ENCODE peak calls at places on chromosomes 3 and 15, in four cellular contexts. O is breast epithelium, L is GM12864, Z is nephron progenitor cell. C is an unnamed sample.

GRCh38 chr3:90056633-90057032 is 949.2 kb downstream of the EPHA3 start:
- DNase-seq in L (no peak), Z (no peak), O (no peak), C (no peak)

GRCh38 chr3:196868297-196868661 is 559 bp downstream of the SENP5 start:
- DNase-seq in Z (peak; percentile 56), O (no peak), L (no peak), C (peak; percentile 28)

GRCh38 chr15:78208887-78209645 is 25.3 kb downstream of the ACSBG1 start:
- DNase-seq in L (no peak), O (peak; percentile 49), Z (no peak), C (no peak)

GRCh38 chr15:101184830-101185229 is 67.0 kb downstream of the CHSY1 start:
- DNase-seq in O (no peak), Z (no peak), L (no peak), C (no peak)

GRCh38 chr3:11582123-11582968 is 61.4 kb downstream of the VGLL4 start:
- DNase-seq in Z (peak; percentile 56), O (peak; percentile 78), L (no peak), C (no peak)

GRCh38 chr3:101170047-101170771 is 150.2 kb downstream of the IMPG2 start:
- DNase-seq in Z (no peak), L (no peak), O (no peak), C (no peak)

GRCh38 chr15:50251638-50252182 is 13.8 kb downstream of the HDC start:
- DNase-seq in O (no peak), Z (no peak), L (no peak), C (no peak)

GRCh38 chr3:106860182-106860581 is 517.1 kb upstream of the CCDC54 start:
- DNase-seq in O (no peak), L (no peak), Z (no peak), C (no peak)

GRCh38 chr3:48656841-48657281 is 5.8 kb downstream of the CELSR3 start:
- DNase-seq in L (no peak), Z (no peak), O (no peak), C (no peak)

GRCh38 chr3:165892565-165892964 is 55.3 kb upstream of the BCHE start:
- DNase-seq in Z (no peak), L (no peak), O (no peak), C (no peak)

GRCh38 chr3:12471228-12471627 is 13.1 kb upstream of the TSEN2 start:
- DNase-seq in Z (no peak), L (no peak), O (no peak), C (no peak)

GRCh38 chr3:79881431-79881830 is 113.6 kb upstream of the ROBO1 start:
- DNase-seq in L (no peak), O (no peak), Z (no peak), C (no peak)

GRCh38 chr15:39624806-39625205 is 43.9 kb downstream of the THBS1 start:
- DNase-seq in L (no peak), O (peak; percentile 60), Z (no peak), C (peak; percentile 36)

GRCh38 chr15:79595271-79595670 is 163.1 kb downstream of the MINAR1 start:
- DNase-seq in O (no peak), L (no peak), Z (no peak), C (no peak)

GRCh38 chr15:26128611-26129140 is 265.5 kb upstream of the ATP10A start:
- DNase-seq in O (no peak), Z (no peak), L (no peak), C (no peak)

DNA sequence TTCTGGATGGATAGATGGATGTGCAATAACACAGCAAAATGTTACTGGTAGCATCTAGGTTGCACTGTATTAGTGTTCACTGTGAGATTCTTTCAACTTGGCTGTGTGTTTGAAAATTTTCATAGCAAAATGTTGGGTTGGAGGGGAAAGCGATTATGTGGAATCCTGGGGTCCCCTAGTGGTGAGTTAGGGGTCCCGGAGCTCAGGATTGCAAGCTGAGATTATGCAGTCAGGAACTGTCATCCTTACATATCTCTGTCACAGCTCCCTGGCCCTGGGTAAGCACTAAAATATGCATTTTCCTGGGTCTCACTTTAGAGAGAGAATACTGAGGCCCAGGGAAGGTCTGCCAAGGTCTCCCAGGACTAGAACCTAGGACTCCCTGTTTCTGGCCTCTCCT is 77.2 kb downstream of the CEMIP start:
- DNase-seq in O (no peak), L (no peak), Z (no peak), C (no peak)
- TF ChIP-seq CTCF in O (no peak), L (peak; percentile 26), Z (peak; percentile 46), C (no peak)

GRCh38 chr15:99312794-99313193 is 61.5 kb downstream of the LRRC28 start:
- DNase-seq in O (no peak), L (no peak), Z (no peak), C (no peak)

GRCh38 chr15:99310745-99311144 is 59.5 kb downstream of the LRRC28 start:
- DNase-seq in Z (no peak), L (no peak), O (no peak), C (no peak)

GRCh38 chr15:99312228-99312627 is 60.9 kb downstream of the LRRC28 start:
- DNase-seq in Z (no peak), L (no peak), O (no peak), C (no peak)

GRCh38 chr15:99320374-99321215 is 69.3 kb downstream of the LRRC28 start:
- DNase-seq in O (no peak), Z (no peak), L (no peak), C (no peak)

GRCh38 chr15:99315636-99316035 is 64.4 kb downstream of the LRRC28 start:
- DNase-seq in O (no peak), Z (no peak), L (no peak), C (no peak)
- TF ChIP-seq CTCF in O (no peak), Z (no peak), L (no peak), C (no peak)

GRCh38 chr3:129594907-129595390 is 11.5 kb downstream of the PLXND1 start:
- DNase-seq in O (no peak), Z (no peak), L (no peak), C (no peak)

GRCh38 chr3:129597792-129598381 is 8.6 kb downstream of the PLXND1 start:
- DNase-seq in Z (no peak), O (no peak), L (no peak), C (no peak)

GRCh38 chr3:129597087-129597791 is 9.2 kb downstream of the PLXND1 start:
- DNase-seq in L (no peak), O (no peak), Z (peak; percentile 60), C (no peak)

GRCh38 chr3:129595544-129596193 is 10.8 kb downstream of the PLXND1 start:
- DNase-seq in L (no peak), O (no peak), Z (no peak), C (no peak)

GRCh38 chr3:129596194-129597086 is 10.0 kb downstream of the PLXND1 start:
- DNase-seq in L (no peak), O (peak; percentile 78), Z (peak; percentile 68), C (no peak)
- TF ChIP-seq CTCF in L (no peak), O (no peak), Z (no peak), C (no peak)

DNA sequence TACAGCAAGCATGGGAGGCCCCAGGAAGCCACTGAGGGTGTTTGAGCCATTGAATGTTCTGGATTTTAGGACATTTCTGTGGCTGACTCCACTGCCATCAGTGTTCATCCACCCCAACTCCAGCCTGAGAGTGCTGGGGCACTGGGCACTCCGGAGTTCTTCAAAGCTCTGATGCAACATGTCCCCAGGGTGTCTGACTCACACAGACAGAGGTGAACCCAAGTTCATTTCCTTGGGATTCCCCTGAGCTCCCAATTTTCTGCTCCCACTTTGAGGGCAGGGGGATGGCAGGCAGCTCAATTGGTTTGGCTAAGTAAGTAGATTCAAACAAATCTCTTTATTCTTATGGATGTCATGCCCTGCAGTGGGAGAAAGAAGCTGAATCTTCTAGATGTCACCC is 2.2 kb downstream of the STRA6 start:
- DNase-seq in L (no peak), Z (no peak), O (no peak), C (no peak)
- TF ChIP-seq CTCF in L (no peak), Z (no peak), O (no peak), C (no peak)

C was measured in GM10248.